ENCODE peak calls at places on chromosome 1, in four cellular contexts. P is tibial nerve, E is SK-N-SH, I is uterus. W is an unnamed sample.

GRCh38 chr1:200245492-200245891 is 164.3 kb downstream of the ZNF281 start:
- DNase-seq in P (no peak), E (no peak), I (no peak), W (no peak)

GRCh38 chr1:219771039-219771438 is 157.3 kb downstream of the SLC30A10 start:
- DNase-seq in P (no peak), E (no peak), I (no peak), W (no peak)

GRCh38 chr1:197868751-197869501 is 33.5 kb upstream of the C1orf53 start:
- DNase-seq in P (no peak), E (peak; percentile 24), I (no peak), W (no peak)

GRCh38 chr1:109634771-109635750 is 15.4 kb downstream of the AMPD2 start:
- DNase-seq in P (no peak), E (peak; percentile 7), I (no peak), W (no peak)

GRCh38 chr1:219798283-219799030 is 129.9 kb downstream of the SLC30A10 start:
- DNase-seq in P (no peak), E (no peak), I (no peak), W (no peak)

GRCh38 chr1:44174630-44175029 is 33.2 kb upstream of the KLF18 start:
- DNase-seq in P (no peak), E (no peak), I (no peak), W (no peak)

GRCh38 chr1:79293611-79294010 is 287.1 kb upstream of the ADGRL4 start:
- DNase-seq in P (no peak), E (no peak), I (no peak), W (no peak)

GRCh38 chr1:17646444-17647287 is 107.2 kb downstream of the ARHGEF10L start:
- DNase-seq in P (no peak), E (no peak), I (no peak), W (no peak)

GRCh38 chr1:61427516-61427915 is 297.4 kb downstream of the TM2D1 start:
- DNase-seq in P (no peak), E (no peak), I (no peak), W (no peak)

GRCh38 chr1:186022184-186022583 is 288.0 kb downstream of the HMCN1 start:
- DNase-seq in P (no peak), E (no peak), I (no peak), W (no peak)

GRCh38 chr1:67735220-67735619 is 50.2 kb downstream of the GADD45A start:
- DNase-seq in P (no peak), E (no peak), I (no peak), W (no peak)

GRCh38 chr1:212147581-212148033 is 112.1 kb downstream of the DTL start:
- DNase-seq in P (no peak), E (no peak), I (no peak), W (no peak)

GRCh38 chr1:29379438-29380073 is 143.2 kb downstream of the PTPRU start:
- DNase-seq in P (no peak), E (peak; percentile 25), I (no peak), W (no peak)

GRCh38 chr1:168135982-168136708 is 585 bp downstream of the GPR161 start:
- DNase-seq in P (no peak), E (peak; percentile 77), I (peak; percentile 41), W (peak; percentile 64)

GRCh38 chr1:63630238-63630637 is 37.0 kb downstream of the PGM1 start:
- DNase-seq in P (no peak), E (no peak), I (no peak), W (no peak)

GRCh38 chr1:20574686-20575543 is 14.0 kb upstream of the CDA start:
- DNase-seq in P (peak; percentile 47), E (peak; percentile 85), I (peak; percentile 74), W (peak; percentile 76)

GRCh38 chr1:153945131-153945794 is 1.3 kb downstream of the DENND4B start:
- DNase-seq in P (no peak), E (peak; percentile 49), I (no peak), W (no peak)

GRCh38 chr1:118147542-118147941 is 37.5 kb downstream of the SPAG17 start:
- DNase-seq in P (no peak), E (no peak), I (no peak), W (no peak)

GRCh38 chr1:10623391-10624145 is 148.8 kb downstream of the PEX14 start:
- DNase-seq in P (no peak), E (no peak), I (peak; percentile 11), W (no peak)

GRCh38 chr1:94698759-94699502 is 121.2 kb upstream of the SLC44A3 start:
- DNase-seq in P (no peak), E (no peak), I (no peak), W (no peak)

GRCh38 chr1:19029191-19030085 is 73.0 kb upstream of the IFFO2 start:
- DNase-seq in P (no peak), E (no peak), I (no peak), W (no peak)

GRCh38 chr1:18415448-18415960 is 65.2 kb upstream of the KLHDC7A start:
- DNase-seq in P (no peak), E (no peak), I (no peak), W (no peak)

GRCh38 chr1:31230378-31230777 is 9.3 kb downstream of the NKAIN1 start:
- DNase-seq in P (no peak), E (no peak), I (no peak), W (no peak)

GRCh38 chr1:40161888-40162397 is 756 bp downstream of the RLF start:
- DNase-seq in P (no peak), E (peak; percentile 17), I (no peak), W (no peak)

GRCh38 chr1:178362784-178363183 is 134.0 kb downstream of the CLEC20A start:
- DNase-seq in P (no peak), E (no peak), I (no peak), W (no peak)

GRCh38 chr1:161747789-161748188 is 1.8 kb upstream of the DUSP12 start:
- DNase-seq in P (no peak), E (no peak), I (no peak), W (no peak)

DNA sequence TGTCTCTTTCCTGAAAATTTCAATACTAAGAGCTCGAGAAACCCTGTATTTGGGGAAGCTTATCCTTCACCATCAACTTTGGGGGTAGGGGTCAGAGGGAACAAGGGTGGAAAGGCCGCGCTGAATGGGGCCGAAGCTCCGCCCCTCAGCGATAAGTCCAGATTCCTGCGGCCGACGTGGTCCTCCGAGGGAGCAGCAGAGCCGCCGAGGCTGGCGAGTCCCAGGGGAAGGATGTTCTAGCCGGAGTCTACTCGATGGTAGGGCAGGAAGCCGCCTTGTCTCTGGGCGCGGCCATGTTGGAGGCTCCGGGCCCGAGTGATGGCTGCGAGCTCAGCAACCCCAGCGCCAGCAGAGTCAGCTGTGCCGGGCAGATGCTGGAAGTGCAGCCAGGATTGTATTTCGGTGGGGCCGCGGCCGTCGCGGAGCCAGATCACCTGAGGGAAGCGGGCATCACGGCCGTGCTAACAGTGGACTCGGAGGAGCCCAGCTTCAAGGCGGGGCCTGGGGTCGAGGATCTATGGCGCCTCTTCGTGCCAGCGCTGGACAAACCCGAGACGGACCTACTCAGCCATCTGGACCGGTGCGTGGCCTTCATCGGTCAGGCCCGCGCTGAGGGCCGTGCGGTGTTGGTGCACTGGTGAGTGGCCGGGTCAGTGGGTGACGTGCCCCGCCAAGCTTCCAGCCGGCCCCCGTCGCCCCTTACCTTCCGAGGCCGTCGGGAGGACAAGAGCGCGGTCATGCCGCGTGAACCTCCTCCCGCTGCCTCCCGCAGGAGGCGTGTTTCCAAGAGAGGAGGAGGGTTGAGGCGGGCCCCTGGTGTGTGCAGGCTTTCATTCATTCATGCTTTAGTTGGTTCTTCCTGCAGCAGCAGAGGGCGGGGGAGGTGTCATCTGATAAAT is at the start of gene DUSP12:
- DNase-seq in P (peak; percentile 85), E (peak; percentile 92), I (peak; percentile 93), W (peak; percentile 97)
- TF ChIP-seq CTCF in P (no peak), E (peak; percentile 19), I (no peak), W (no peak)

DNA sequence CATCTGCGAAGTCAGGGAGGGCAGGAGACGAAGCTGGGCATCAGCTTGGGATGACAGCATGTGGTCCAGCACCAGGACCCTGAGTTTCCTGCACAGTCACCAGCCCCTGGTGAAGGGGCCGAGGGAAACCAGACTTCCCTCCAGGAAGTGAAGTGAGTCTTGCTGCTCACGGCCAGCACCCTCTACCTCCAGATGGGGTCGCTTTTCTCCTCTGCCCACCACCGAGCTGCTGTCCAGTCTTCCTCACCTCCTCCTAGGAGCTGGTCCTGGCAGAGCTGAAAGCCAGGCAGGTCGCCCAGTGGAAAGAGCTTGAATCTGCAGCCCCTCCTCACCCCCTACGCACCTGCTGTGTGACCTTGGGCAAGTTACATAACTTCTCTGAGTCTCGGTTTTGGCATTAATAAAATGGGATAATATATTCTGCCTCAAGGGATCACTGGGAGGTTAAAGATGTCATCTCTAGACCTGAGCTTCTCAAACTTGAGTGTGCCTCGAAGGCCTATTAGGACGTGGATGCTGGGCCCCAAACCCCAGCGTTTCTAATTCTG is 118.5 kb upstream of the VAMP3 start:
- DNase-seq in P (no peak), E (no peak), I (no peak), W (no peak)
- TF ChIP-seq CTCF in P (no peak), E (no peak), I (no peak), W (no peak)

DNA sequence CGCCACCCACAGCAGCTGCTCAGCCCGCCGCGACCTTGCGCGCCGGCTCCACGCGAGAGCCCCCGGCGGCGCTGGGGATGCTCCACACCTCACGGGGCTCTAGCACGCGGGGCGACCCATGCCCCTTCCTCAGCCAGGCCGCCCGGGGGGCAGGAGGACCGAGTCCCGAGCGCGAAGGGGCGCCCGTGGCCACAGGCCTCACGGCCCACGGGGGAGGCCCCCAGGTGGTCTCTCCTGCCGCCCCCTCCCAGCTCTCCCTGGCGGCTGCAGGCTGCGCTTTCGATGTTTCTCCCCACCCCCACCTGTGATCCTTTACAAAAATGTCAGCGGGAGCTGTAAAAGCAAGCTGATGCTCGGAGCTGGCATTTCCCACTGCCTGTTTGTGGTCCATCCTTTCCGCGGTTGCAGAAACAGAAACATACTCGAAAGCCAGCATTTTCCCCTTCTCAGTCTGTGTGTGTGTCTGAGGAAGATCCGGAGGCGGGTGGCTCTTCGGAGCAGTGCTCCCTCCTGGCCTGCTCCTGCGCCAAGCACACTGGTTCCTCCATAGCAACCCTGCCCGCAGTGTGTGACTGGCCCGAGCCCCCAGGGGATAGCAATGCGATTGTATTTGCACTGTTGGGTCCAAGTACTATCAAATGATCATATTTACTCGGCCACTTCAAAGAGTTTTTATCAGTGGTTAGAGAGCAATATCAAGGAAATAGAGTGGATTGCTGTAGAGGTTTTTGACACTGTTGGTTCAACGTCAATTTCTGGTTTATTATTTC is 2.1 kb downstream of the KIF26B start:
- DNase-seq in P (no peak), E (peak; percentile 61), I (no peak), W (peak; percentile 43)
- TF ChIP-seq CTCF in P (no peak), E (no peak), I (no peak), W (peak; percentile 9)

GRCh38 chr1:116763787-116764465 is 9.7 kb downstream of the CD2 start:
- DNase-seq in P (no peak), E (peak; percentile 42), I (no peak), W (peak; percentile 41)
- TF ChIP-seq CTCF in P (no peak), E (peak; percentile 47), I (no peak), W (peak; percentile 31)

GRCh38 chr1:240111558-240111957 is 19.9 kb downstream of the FMN2 start:
- DNase-seq in P (no peak), E (no peak), I (no peak), W (no peak)
- TF ChIP-seq CTCF in P (no peak), E (peak; percentile 12), I (no peak), W (peak; percentile 48)

DNA sequence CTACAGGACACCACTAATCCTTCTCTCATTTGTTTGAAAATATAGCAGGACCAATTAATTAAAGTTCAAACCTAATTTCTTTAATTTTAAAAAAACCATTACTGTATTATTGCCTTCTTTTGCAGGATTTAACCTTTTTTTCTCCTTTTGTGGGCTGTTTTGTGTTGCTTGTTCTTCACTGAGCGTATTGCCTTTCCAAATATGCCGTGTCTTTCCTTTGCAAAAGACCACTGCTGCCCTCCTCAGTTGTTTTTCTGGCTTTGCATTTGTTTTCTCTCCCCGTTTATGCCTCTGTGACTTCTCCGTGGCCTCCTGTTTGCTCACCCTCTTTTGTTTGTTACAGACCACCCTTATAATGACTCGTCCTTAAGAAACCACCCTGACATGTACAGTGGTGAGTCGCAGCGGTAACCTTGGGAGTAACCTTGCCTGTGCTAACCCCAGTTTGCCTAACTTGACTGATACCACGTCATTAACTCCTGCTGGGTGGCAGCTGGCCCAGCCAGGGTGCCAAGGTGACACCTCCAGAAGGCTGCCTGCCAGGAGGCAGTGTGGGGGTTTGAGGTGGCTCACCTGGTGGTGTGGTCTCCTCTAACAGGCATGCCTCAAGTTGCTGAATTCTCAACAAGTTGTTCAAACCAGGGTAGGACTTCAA is 81.1 kb upstream of the CNTN2 start:
- DNase-seq in P (no peak), E (no peak), I (no peak), W (no peak)
- TF ChIP-seq CTCF in P (no peak), E (no peak), I (no peak), W (no peak)

W was measured in glutamatergic neuron.